ENCODE peak calls at places on chromosomes 2 and 18, in four cellular contexts. M, N, Z and D are unnamed samples.

GRCh38 chr18:49819768-49820662 is 6.7 kb upstream of the ACAA2 start:
- DNase-seq in Z (no peak), M (peak), N (no peak), D (no peak)

GRCh38 chr2:34254272-34254882 is 655.3 kb upstream of the FAM98A start:
- DNase-seq in Z (no peak), M (no peak), N (no peak), D (no peak)

GRCh38 chr2:204665244-204665643 is 120.0 kb downstream of the PARD3B start:
- DNase-seq in M (no peak), Z (no peak), N (no peak), D (no peak)

GRCh38 chr2:235663877-235664276 is 170.0 kb downstream of the AGAP1 start:
- DNase-seq in N (no peak), Z (peak), M (no peak), D (no peak)

GRCh38 chr2:237624565-237624964 is 2.8 kb upstream of the LRRFIP1 start:
- DNase-seq in Z (no peak), M (no peak), N (no peak), D (no peak)

GRCh38 chr2:226190479-226191252 is 609.0 kb downstream of the IRS1 start:
- DNase-seq in Z (no peak), M (no peak), N (no peak), D (no peak)

GRCh38 chr2:178700922-178701342 is 106.3 kb downstream of the TTN start:
- DNase-seq in N (no peak), Z (no peak), M (no peak), D (no peak)

GRCh38 chr2:98032086-98032485 is 36.3 kb upstream of the TMEM131 start:
- DNase-seq in Z (no peak), M (no peak), N (no peak), D (no peak)

GRCh38 chr2:163266772-163267171 is 428.2 kb upstream of the KCNH7 start:
- DNase-seq in Z (no peak), N (no peak), M (no peak), D (no peak)

GRCh38 chr2:152480870-152481269 is 145.9 kb downstream of the FMNL2 start:
- DNase-seq in Z (no peak), M (no peak), N (no peak), D (no peak)

GRCh38 chr2:19785432-19785831 is 116.4 kb downstream of the TTC32 start:
- DNase-seq in M (no peak), N (no peak), Z (no peak), D (no peak)

GRCh38 chr2:238241970-238242369 is 2.1 kb upstream of the HES6 start:
- DNase-seq in M (no peak), N (no peak), Z (no peak), D (no peak)

GRCh38 chr2:241844066-241844728 is 14.5 kb downstream of the PDCD1 start:
- DNase-seq in M (peak), N (peak), Z (peak), D (no peak)

GRCh38 chr2:229728360-229728759 is 14.0 kb upstream of the DNER start:
- DNase-seq in M (no peak), Z (no peak), N (no peak), D (no peak)

GRCh38 chr18:49582579-49582978 is 20.7 kb downstream of the LIPG start:
- DNase-seq in N (no peak), M (no peak), Z (no peak), D (no peak)

GRCh38 chr18:62196079-62196478 is 9.0 kb downstream of the RELCH start:
- DNase-seq in N (no peak), Z (no peak), M (no peak), D (no peak)

GRCh38 chr2:161123531-161124030 is 36.6 kb upstream of the TANK start:
- DNase-seq in N (no peak), Z (no peak), M (no peak), D (no peak)

GRCh38 chr2:30139131-30139870 is 7.5 kb upstream of the YPEL5 start:
- DNase-seq in M (no peak), N (no peak), Z (no peak), D (no peak)

GRCh38 chr2:40955042-40955441 is 503.2 kb upstream of the SLC8A1 start:
- DNase-seq in M (no peak), N (no peak), Z (no peak), D (no peak)

GRCh38 chr18:77201508-77201907 is 48.1 kb upstream of the GALR1 start:
- DNase-seq in M (no peak), N (no peak), Z (no peak), D (no peak)

GRCh38 chr18:74895686-74896085 is 298.0 kb downstream of the ZNF407 start:
- DNase-seq in M (no peak), N (no peak), Z (no peak), D (no peak)